ENCODE peak calls at places on chromosomes 13 and 19, in nine cellular contexts. One of them, this sample, is unnamed.

GRCh38 chr19:42246143-42246868 is 3.9 kb upstream of the GSK3A start:
- DNase-seq in fibroblast of lung: peak
- DNase-seq in DND-41: no peak
- DNase-seq in GM23248: peak
- DNase-seq in hepatocyte: peak
- DNase-seq in keratinocyte: no peak
- DNase-seq in neural progenitor cell: peak
- DNase-seq in GM23338: peak
- DNase-seq in HCT116: no peak
- DNase-seq in this sample: peak

GRCh38 chr13:99218545-99218944 is 17.9 kb downstream of the UBAC2 start:
- DNase-seq in fibroblast of lung: peak
- DNase-seq in DND-41: no peak
- DNase-seq in GM23248: no peak
- DNase-seq in hepatocyte: no peak
- DNase-seq in keratinocyte: no peak
- DNase-seq in neural progenitor cell: peak
- DNase-seq in GM23338: no peak
- DNase-seq in HCT116: no peak
- DNase-seq in this sample: no peak

GRCh38 chr19:12365094-12365371 is 450 bp downstream of the ZNF442 start:
- DNase-seq in fibroblast of lung: peak
- DNase-seq in DND-41: no peak
- DNase-seq in GM23248: peak
- DNase-seq in hepatocyte: no peak
- DNase-seq in keratinocyte: no peak
- DNase-seq in neural progenitor cell: no peak
- DNase-seq in GM23338: peak
- DNase-seq in HCT116: no peak
- DNase-seq in this sample: peak

GRCh38 chr13:96082640-96083039 is 7.3 kb upstream of the HS6ST3 start:
- DNase-seq in fibroblast of lung: peak
- DNase-seq in DND-41: no peak
- DNase-seq in GM23248: peak
- DNase-seq in hepatocyte: no peak
- DNase-seq in keratinocyte: no peak
- DNase-seq in neural progenitor cell: no peak
- DNase-seq in GM23338: no peak
- DNase-seq in HCT116: no peak
- DNase-seq in this sample: no peak

GRCh38 chr13:112898786-112899617 is 70.0 kb upstream of the MCF2L start:
- DNase-seq in fibroblast of lung: no peak
- DNase-seq in DND-41: no peak
- DNase-seq in GM23248: no peak
- DNase-seq in hepatocyte: no peak
- DNase-seq in keratinocyte: no peak
- DNase-seq in neural progenitor cell: no peak
- DNase-seq in GM23338: no peak
- DNase-seq in HCT116: no peak
- DNase-seq in this sample: no peak

GRCh38 chr13:28710161-28710560 is 8.6 kb downstream of the SLC46A3 start:
- DNase-seq in fibroblast of lung: no peak
- DNase-seq in DND-41: no peak
- DNase-seq in GM23248: no peak
- DNase-seq in hepatocyte: no peak
- DNase-seq in keratinocyte: no peak
- DNase-seq in neural progenitor cell: no peak
- DNase-seq in GM23338: no peak
- DNase-seq in HCT116: no peak
- DNase-seq in this sample: no peak

GRCh38 chr19:34365463-34366401 is 736 bp downstream of the GPI start:
- DNase-seq in fibroblast of lung: peak
- DNase-seq in DND-41: peak
- DNase-seq in GM23248: peak
- DNase-seq in hepatocyte: peak
- DNase-seq in keratinocyte: no peak
- DNase-seq in neural progenitor cell: peak
- DNase-seq in GM23338: peak
- DNase-seq in HCT116: no peak
- DNase-seq in this sample: peak

GRCh38 chr19:17292301-17293074 is 10.7 kb downstream of the ABHD8 start:
- DNase-seq in fibroblast of lung: peak
- DNase-seq in DND-41: peak
- DNase-seq in GM23248: peak
- DNase-seq in hepatocyte: peak
- DNase-seq in keratinocyte: no peak
- DNase-seq in neural progenitor cell: peak
- DNase-seq in GM23338: peak
- DNase-seq in HCT116: peak
- DNase-seq in this sample: peak

GRCh38 chr19:2167896-2168618 is 4.3 kb downstream of the DOT1L start:
- DNase-seq in fibroblast of lung: peak
- DNase-seq in DND-41: no peak
- DNase-seq in GM23248: peak
- DNase-seq in hepatocyte: no peak
- DNase-seq in keratinocyte: no peak
- DNase-seq in neural progenitor cell: no peak
- DNase-seq in GM23338: no peak
- DNase-seq in HCT116: no peak
- DNase-seq in this sample: no peak

GRCh38 chr13:114027826-114028225 is 54.0 kb upstream of the C13orf46 start:
- DNase-seq in fibroblast of lung: no peak
- DNase-seq in DND-41: no peak
- DNase-seq in GM23248: no peak
- DNase-seq in hepatocyte: no peak
- DNase-seq in keratinocyte: no peak
- DNase-seq in neural progenitor cell: no peak
- DNase-seq in GM23338: no peak
- DNase-seq in HCT116: no peak
- DNase-seq in this sample: no peak

GRCh38 chr13:42001580-42001979 is 40.7 kb upstream of the VWA8 start:
- DNase-seq in fibroblast of lung: peak
- DNase-seq in DND-41: no peak
- DNase-seq in GM23248: peak
- DNase-seq in hepatocyte: peak
- DNase-seq in keratinocyte: no peak
- DNase-seq in neural progenitor cell: peak
- DNase-seq in GM23338: peak
- DNase-seq in HCT116: no peak
- DNase-seq in this sample: no peak

GRCh38 chr19:40284501-40285352 is at the start of gene AKT2:
- DNase-seq in fibroblast of lung: peak
- DNase-seq in DND-41: peak
- DNase-seq in GM23248: peak
- DNase-seq in hepatocyte: peak
- DNase-seq in keratinocyte: no peak
- DNase-seq in neural progenitor cell: peak
- DNase-seq in GM23338: peak
- DNase-seq in HCT116: no peak
- DNase-seq in this sample: peak

GRCh38 chr19:38839816-38840582 is 8.4 kb upstream of the ECH1 start:
- DNase-seq in fibroblast of lung: peak
- DNase-seq in DND-41: no peak
- DNase-seq in GM23248: peak
- DNase-seq in hepatocyte: no peak
- DNase-seq in keratinocyte: no peak
- DNase-seq in neural progenitor cell: no peak
- DNase-seq in GM23338: no peak
- DNase-seq in HCT116: no peak
- DNase-seq in this sample: no peak

GRCh38 chr19:17112700-17113099 is 37.1 kb downstream of the MYO9B start:
- DNase-seq in fibroblast of lung: no peak
- DNase-seq in DND-41: no peak
- DNase-seq in GM23248: no peak
- DNase-seq in hepatocyte: no peak
- DNase-seq in keratinocyte: no peak
- DNase-seq in neural progenitor cell: no peak
- DNase-seq in GM23338: no peak
- DNase-seq in HCT116: no peak
- DNase-seq in this sample: no peak

GRCh38 chr13:112725346-112726017 is 35.6 kb downstream of the ATP11A start:
- DNase-seq in fibroblast of lung: peak
- DNase-seq in DND-41: peak
- DNase-seq in GM23248: no peak
- DNase-seq in hepatocyte: no peak
- DNase-seq in keratinocyte: no peak
- DNase-seq in neural progenitor cell: no peak
- DNase-seq in GM23338: no peak
- DNase-seq in HCT116: peak
- DNase-seq in this sample: no peak

GRCh38 chr13:50389726-50390125 is 374.5 kb downstream of the KCNRG start:
- DNase-seq in fibroblast of lung: no peak
- DNase-seq in DND-41: no peak
- DNase-seq in GM23248: no peak
- DNase-seq in hepatocyte: no peak
- DNase-seq in keratinocyte: no peak
- DNase-seq in neural progenitor cell: no peak
- DNase-seq in GM23338: no peak
- DNase-seq in HCT116: no peak
- DNase-seq in this sample: peak

GRCh38 chr19:12137541-12137940 is 2.6 kb downstream of the ZNF20 start:
- DNase-seq in fibroblast of lung: no peak
- DNase-seq in DND-41: peak
- DNase-seq in GM23248: peak
- DNase-seq in hepatocyte: no peak
- DNase-seq in keratinocyte: no peak
- DNase-seq in neural progenitor cell: no peak
- DNase-seq in GM23338: peak
- DNase-seq in HCT116: no peak
- DNase-seq in this sample: peak

DNA sequence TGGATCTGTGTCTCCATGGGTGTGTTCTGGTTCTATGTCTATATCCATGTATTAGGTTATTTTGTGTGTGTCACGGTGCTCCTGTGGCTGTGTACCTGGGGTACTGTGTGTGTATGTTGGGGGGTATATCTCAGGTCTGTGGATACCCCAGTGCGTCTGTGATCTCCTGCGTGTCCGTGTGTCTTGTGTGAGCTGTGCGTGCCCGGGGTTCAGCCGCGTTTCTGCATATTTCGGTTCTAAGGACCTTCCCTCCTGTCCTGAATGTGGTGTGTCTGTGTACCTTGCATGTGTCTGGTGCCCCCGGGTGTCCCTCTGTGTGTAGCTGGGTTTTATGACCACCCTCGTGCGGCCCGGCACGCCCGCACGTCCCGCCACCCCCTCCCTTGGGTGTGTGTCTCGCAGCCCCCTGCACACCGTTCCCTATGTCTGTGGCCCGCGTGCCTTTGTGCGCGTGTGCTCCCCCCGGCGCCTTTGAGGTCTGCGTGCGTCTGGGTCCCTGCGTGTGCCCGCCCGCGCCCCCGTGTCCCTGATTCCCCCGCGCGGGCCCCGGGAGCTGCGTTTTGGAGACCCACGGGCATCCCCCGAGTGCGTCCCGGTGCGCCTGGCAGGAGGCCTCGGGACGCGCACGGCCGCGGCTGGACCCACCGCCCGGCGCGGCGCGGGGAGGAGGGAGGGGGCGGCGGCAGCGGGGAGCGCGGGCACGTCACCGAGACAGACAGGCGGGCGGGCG is 12.3 kb upstream of the NANOS3 start:
- DNase-seq in fibroblast of lung: no peak
- DNase-seq in DND-41: peak
- DNase-seq in GM23248: no peak
- DNase-seq in hepatocyte: peak
- DNase-seq in keratinocyte: no peak
- DNase-seq in neural progenitor cell: no peak
- DNase-seq in GM23338: no peak
- DNase-seq in HCT116: no peak
- DNase-seq in this sample: no peak
- H3K4me3 ChIP-seq in fibroblast of lung: peak
- H3K4me3 ChIP-seq in DND-41: peak
- H3K4me3 ChIP-seq in GM23248: peak
- H3K4me3 ChIP-seq in hepatocyte: no peak
- H3K4me3 ChIP-seq in keratinocyte: no peak
- H3K4me3 ChIP-seq in neural progenitor cell: peak
- H3K4me3 ChIP-seq in GM23338: peak
- H3K4me3 ChIP-seq in HCT116: no peak
- H3K4me3 ChIP-seq in this sample: peak

GRCh38 chr13:63285426-63285825 is 1869.8 kb upstream of the PCDH20 start:
- DNase-seq in fibroblast of lung: no peak
- DNase-seq in DND-41: no peak
- DNase-seq in GM23248: no peak
- DNase-seq in hepatocyte: no peak
- DNase-seq in keratinocyte: no peak
- DNase-seq in neural progenitor cell: no peak
- DNase-seq in GM23338: no peak
- DNase-seq in HCT116: no peak
- DNase-seq in this sample: no peak
- TF ChIP-seq EZH2 in fibroblast of lung: no peak
- TF ChIP-seq EZH2 in DND-41: no peak
- TF ChIP-seq EZH2 in GM23248: no peak
- TF ChIP-seq EZH2 in hepatocyte: no peak
- TF ChIP-seq EZH2 in keratinocyte: no peak
- TF ChIP-seq EZH2 in neural progenitor cell: no peak
- TF ChIP-seq EZH2 in GM23338: no peak
- TF ChIP-seq EZH2 in HCT116: no peak
- TF ChIP-seq EZH2 in this sample: no peak

GRCh38 chr13:106349080-106349841 is 186.2 kb downstream of the EFNB2 start:
- DNase-seq in fibroblast of lung: peak
- DNase-seq in DND-41: no peak
- DNase-seq in GM23248: no peak
- DNase-seq in hepatocyte: peak
- DNase-seq in keratinocyte: peak
- DNase-seq in neural progenitor cell: peak
- DNase-seq in GM23338: peak
- DNase-seq in HCT116: peak
- DNase-seq in this sample: no peak
- H3K4me3 ChIP-seq in fibroblast of lung: no peak
- H3K4me3 ChIP-seq in DND-41: no peak
- H3K4me3 ChIP-seq in GM23248: no peak
- H3K4me3 ChIP-seq in hepatocyte: no peak
- H3K4me3 ChIP-seq in keratinocyte: peak
- H3K4me3 ChIP-seq in neural progenitor cell: peak
- H3K4me3 ChIP-seq in GM23338: peak
- H3K4me3 ChIP-seq in HCT116: peak
- H3K4me3 ChIP-seq in this sample: no peak

DNA sequence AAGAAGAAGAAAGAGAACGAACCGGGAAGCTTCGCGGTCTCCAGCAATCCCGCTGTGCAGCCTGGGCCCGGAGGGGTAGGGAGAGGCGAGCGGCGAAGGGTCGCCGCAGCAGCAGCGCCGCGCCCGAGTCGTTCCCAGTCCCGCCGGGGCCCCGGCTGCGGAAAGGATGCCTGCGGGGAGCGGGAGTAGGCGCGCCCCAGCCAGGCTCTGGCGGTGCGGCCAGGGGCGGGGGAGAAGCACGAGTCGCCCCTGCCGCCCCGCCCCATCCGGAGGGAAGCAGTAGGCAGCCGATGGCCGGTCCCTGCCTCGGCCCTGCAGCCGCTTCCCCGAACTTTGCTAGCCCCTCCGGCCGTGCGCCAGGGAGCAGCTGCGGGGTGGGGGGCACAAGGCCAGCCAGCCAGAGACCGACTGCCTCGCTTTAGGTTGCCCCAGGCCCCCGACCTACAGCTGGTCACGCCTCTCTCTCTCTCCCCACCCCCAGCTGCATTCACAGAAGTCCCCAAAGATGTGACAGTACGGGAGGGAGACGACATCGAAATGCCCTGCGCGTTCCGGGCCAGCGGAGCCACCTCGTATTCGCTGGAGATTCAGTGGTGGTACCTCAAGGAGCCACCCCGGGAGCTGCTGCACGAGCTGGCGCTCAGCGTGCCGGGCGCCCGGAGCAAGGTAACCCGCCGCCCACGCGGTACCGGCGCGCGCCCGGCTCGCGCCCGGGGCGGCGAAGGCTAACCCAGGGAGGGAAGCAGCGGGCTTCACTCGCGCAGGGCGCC is 1.1 kb downstream of the VSTM2B start:
- DNase-seq in fibroblast of lung: no peak
- DNase-seq in DND-41: no peak
- DNase-seq in GM23248: peak
- DNase-seq in hepatocyte: no peak
- DNase-seq in keratinocyte: no peak
- DNase-seq in neural progenitor cell: peak
- DNase-seq in GM23338: peak
- DNase-seq in HCT116: no peak
- DNase-seq in this sample: peak
- TF ChIP-seq EZH2 in fibroblast of lung: peak
- TF ChIP-seq EZH2 in DND-41: no peak
- TF ChIP-seq EZH2 in GM23248: peak
- TF ChIP-seq EZH2 in hepatocyte: peak
- TF ChIP-seq EZH2 in keratinocyte: no peak
- TF ChIP-seq EZH2 in neural progenitor cell: peak
- TF ChIP-seq EZH2 in GM23338: peak
- TF ChIP-seq EZH2 in HCT116: no peak
- TF ChIP-seq EZH2 in this sample: peak

This sample was measured in A673.